ENCODE peak calls at places on chromosomes 2 and 18, in ten cellular contexts. One of them, this sample, is unnamed.

GRCh38 chr2:164841719-164842623 is at the start of gene COBLL1:
- DNase-seq in stomach: peak; percentile 88
- DNase-seq in AG09319: no peak
- DNase-seq in activated CD8-positive, alpha-beta T cell treated with anti-CD3 and anti-CD28 coated beads for 36 hours: peak; percentile 37
- DNase-seq in lower leg skin: peak; percentile 73
- DNase-seq in CD14-positive monocyte: peak; percentile 65
- DNase-seq in glutamatergic neuron: peak; percentile 76
- DNase-seq in AG10803: peak; percentile 57
- DNase-seq in colonic mucosa: peak; percentile 91
- DNase-seq in A549: peak; percentile 69
- DNase-seq in this sample: peak; percentile 33

GRCh38 chr2:83817511-83817910 is 641.6 kb downstream of the SUCLG1 start:
- DNase-seq in stomach: no peak
- DNase-seq in AG09319: no peak
- DNase-seq in activated CD8-positive, alpha-beta T cell treated with anti-CD3 and anti-CD28 coated beads for 36 hours: no peak
- DNase-seq in lower leg skin: no peak
- DNase-seq in CD14-positive monocyte: no peak
- DNase-seq in glutamatergic neuron: no peak
- DNase-seq in AG10803: peak; percentile 5
- DNase-seq in colonic mucosa: no peak
- DNase-seq in A549: no peak
- DNase-seq in this sample: no peak

GRCh38 chr2:207993141-207993763 is 32.1 kb downstream of the PLEKHM3 start:
- DNase-seq in stomach: no peak
- DNase-seq in AG09319: peak; percentile 12
- DNase-seq in activated CD8-positive, alpha-beta T cell treated with anti-CD3 and anti-CD28 coated beads for 36 hours: no peak
- DNase-seq in lower leg skin: no peak
- DNase-seq in CD14-positive monocyte: no peak
- DNase-seq in glutamatergic neuron: no peak
- DNase-seq in AG10803: peak; percentile 50
- DNase-seq in colonic mucosa: no peak
- DNase-seq in A549: no peak
- DNase-seq in this sample: peak; percentile 24

GRCh38 chr2:9618410-9618809 is 12.4 kb downstream of the YWHAQ start:
- DNase-seq in stomach: no peak
- DNase-seq in AG09319: no peak
- DNase-seq in activated CD8-positive, alpha-beta T cell treated with anti-CD3 and anti-CD28 coated beads for 36 hours: peak; percentile 61
- DNase-seq in lower leg skin: no peak
- DNase-seq in CD14-positive monocyte: no peak
- DNase-seq in glutamatergic neuron: no peak
- DNase-seq in AG10803: no peak
- DNase-seq in colonic mucosa: no peak
- DNase-seq in A549: no peak
- DNase-seq in this sample: no peak

GRCh38 chr2:169891593-169892298 is 64.5 kb downstream of the UBR3 start:
- DNase-seq in stomach: no peak
- DNase-seq in AG09319: no peak
- DNase-seq in activated CD8-positive, alpha-beta T cell treated with anti-CD3 and anti-CD28 coated beads for 36 hours: no peak
- DNase-seq in lower leg skin: no peak
- DNase-seq in CD14-positive monocyte: no peak
- DNase-seq in glutamatergic neuron: no peak
- DNase-seq in AG10803: peak; percentile 16
- DNase-seq in colonic mucosa: no peak
- DNase-seq in A549: peak; percentile 12
- DNase-seq in this sample: no peak

GRCh38 chr2:97355887-97356286 is 233.8 kb downstream of the ANKRD36B start:
- DNase-seq in stomach: no peak
- DNase-seq in AG09319: no peak
- DNase-seq in activated CD8-positive, alpha-beta T cell treated with anti-CD3 and anti-CD28 coated beads for 36 hours: no peak
- DNase-seq in lower leg skin: no peak
- DNase-seq in CD14-positive monocyte: no peak
- DNase-seq in glutamatergic neuron: no peak
- DNase-seq in AG10803: no peak
- DNase-seq in colonic mucosa: no peak
- DNase-seq in A549: no peak
- DNase-seq in this sample: no peak

GRCh38 chr2:199738723-199739412 is 112.1 kb downstream of the FTCDNL1 start:
- DNase-seq in stomach: no peak
- DNase-seq in AG09319: peak; percentile 32
- DNase-seq in activated CD8-positive, alpha-beta T cell treated with anti-CD3 and anti-CD28 coated beads for 36 hours: no peak
- DNase-seq in lower leg skin: no peak
- DNase-seq in CD14-positive monocyte: no peak
- DNase-seq in glutamatergic neuron: no peak
- DNase-seq in AG10803: peak; percentile 61
- DNase-seq in colonic mucosa: no peak
- DNase-seq in A549: no peak
- DNase-seq in this sample: no peak

GRCh38 chr2:197251576-197251975 is 59.0 kb downstream of the ANKRD44 start:
- DNase-seq in stomach: no peak
- DNase-seq in AG09319: no peak
- DNase-seq in activated CD8-positive, alpha-beta T cell treated with anti-CD3 and anti-CD28 coated beads for 36 hours: no peak
- DNase-seq in lower leg skin: no peak
- DNase-seq in CD14-positive monocyte: no peak
- DNase-seq in glutamatergic neuron: no peak
- DNase-seq in AG10803: peak; percentile 73
- DNase-seq in colonic mucosa: no peak
- DNase-seq in A549: no peak
- DNase-seq in this sample: no peak

GRCh38 chr18:80105369-80106167 is 3.5 kb upstream of the ADNP2 start:
- DNase-seq in stomach: no peak
- DNase-seq in AG09319: no peak
- DNase-seq in activated CD8-positive, alpha-beta T cell treated with anti-CD3 and anti-CD28 coated beads for 36 hours: peak; percentile 33
- DNase-seq in lower leg skin: no peak
- DNase-seq in CD14-positive monocyte: no peak
- DNase-seq in glutamatergic neuron: no peak
- DNase-seq in AG10803: no peak
- DNase-seq in colonic mucosa: no peak
- DNase-seq in A549: no peak
- DNase-seq in this sample: peak; percentile 40

GRCh38 chr2:47499621-47500309 is 96.8 kb downstream of the MSH2 start:
- DNase-seq in stomach: no peak
- DNase-seq in AG09319: no peak
- DNase-seq in activated CD8-positive, alpha-beta T cell treated with anti-CD3 and anti-CD28 coated beads for 36 hours: no peak
- DNase-seq in lower leg skin: no peak
- DNase-seq in CD14-positive monocyte: no peak
- DNase-seq in glutamatergic neuron: no peak
- DNase-seq in AG10803: no peak
- DNase-seq in colonic mucosa: no peak
- DNase-seq in A549: no peak
- DNase-seq in this sample: no peak

DNA sequence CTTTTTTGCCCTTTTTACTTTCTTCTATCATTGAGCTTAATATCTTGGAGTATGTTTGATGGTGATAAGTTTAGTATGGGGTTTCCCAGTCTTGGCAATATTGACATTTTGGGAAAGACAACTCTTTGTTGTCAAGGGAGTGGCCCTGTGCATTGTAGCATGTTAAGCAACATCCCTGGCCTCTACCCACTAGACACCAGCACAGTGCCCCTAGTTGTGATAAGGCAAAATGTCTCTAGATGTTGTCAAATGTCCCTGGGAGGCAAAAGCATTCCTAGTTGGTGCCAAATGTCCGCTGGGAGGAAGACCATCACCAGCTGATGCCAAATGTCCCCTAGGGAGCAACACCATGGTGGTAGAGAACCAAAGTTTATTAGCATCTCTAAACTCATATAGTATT is 28.2 kb downstream of the GULP1 start:
- DNase-seq in stomach: no peak
- DNase-seq in AG09319: no peak
- DNase-seq in activated CD8-positive, alpha-beta T cell treated with anti-CD3 and anti-CD28 coated beads for 36 hours: no peak
- DNase-seq in lower leg skin: no peak
- DNase-seq in CD14-positive monocyte: no peak
- DNase-seq in glutamatergic neuron: no peak
- DNase-seq in AG10803: no peak
- DNase-seq in colonic mucosa: no peak
- DNase-seq in A549: no peak
- DNase-seq in this sample: no peak
- TF ChIP-seq CTCF in stomach: no peak
- TF ChIP-seq CTCF in AG09319: no peak
- TF ChIP-seq CTCF in activated CD8-positive, alpha-beta T cell treated with anti-CD3 and anti-CD28 coated beads for 36 hours: no peak
- TF ChIP-seq CTCF in lower leg skin: no peak
- TF ChIP-seq CTCF in CD14-positive monocyte: no peak
- TF ChIP-seq CTCF in glutamatergic neuron: no peak
- TF ChIP-seq CTCF in AG10803: no peak
- TF ChIP-seq CTCF in colonic mucosa: no peak
- TF ChIP-seq CTCF in A549: no peak
- TF ChIP-seq CTCF in this sample: no peak

DNA sequence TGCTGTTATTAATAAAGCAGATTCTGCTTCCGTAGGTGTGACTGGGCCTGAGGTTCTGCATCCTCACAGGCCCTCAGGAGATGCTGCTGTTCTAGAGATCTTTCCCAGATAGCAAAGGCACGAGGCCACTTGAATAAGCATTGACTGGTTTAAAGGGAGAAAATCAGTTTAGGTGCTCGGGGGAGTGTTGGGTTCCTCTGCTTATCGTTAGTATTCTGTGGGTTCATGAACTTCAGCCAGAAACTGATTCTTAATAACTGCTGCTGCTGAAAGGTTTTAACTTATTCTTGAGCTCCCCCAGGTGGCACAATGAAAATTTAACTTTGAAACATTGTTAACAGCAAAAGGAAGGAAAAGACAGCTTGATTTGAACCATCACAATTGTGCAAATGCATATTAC is 56.9 kb downstream of the ITGA6 start:
- DNase-seq in stomach: no peak
- DNase-seq in AG09319: no peak
- DNase-seq in activated CD8-positive, alpha-beta T cell treated with anti-CD3 and anti-CD28 coated beads for 36 hours: no peak
- DNase-seq in lower leg skin: no peak
- DNase-seq in CD14-positive monocyte: no peak
- DNase-seq in glutamatergic neuron: no peak
- DNase-seq in AG10803: peak; percentile 28
- DNase-seq in colonic mucosa: no peak
- DNase-seq in A549: no peak
- DNase-seq in this sample: no peak
- TF ChIP-seq CTCF in stomach: no peak
- TF ChIP-seq CTCF in AG09319: peak; percentile 34
- TF ChIP-seq CTCF in activated CD8-positive, alpha-beta T cell treated with anti-CD3 and anti-CD28 coated beads for 36 hours: peak; percentile 42
- TF ChIP-seq CTCF in lower leg skin: no peak
- TF ChIP-seq CTCF in CD14-positive monocyte: peak; percentile 7
- TF ChIP-seq CTCF in glutamatergic neuron: no peak
- TF ChIP-seq CTCF in AG10803: peak; percentile 52
- TF ChIP-seq CTCF in colonic mucosa: no peak
- TF ChIP-seq CTCF in A549: peak; percentile 55
- TF ChIP-seq CTCF in this sample: peak; percentile 15

GRCh38 chr2:226797989-226798421 is 1.6 kb downstream of the IRS1 start:
- DNase-seq in stomach: peak; percentile 27
- DNase-seq in AG09319: no peak
- DNase-seq in activated CD8-positive, alpha-beta T cell treated with anti-CD3 and anti-CD28 coated beads for 36 hours: no peak
- DNase-seq in lower leg skin: no peak
- DNase-seq in CD14-positive monocyte: no peak
- DNase-seq in glutamatergic neuron: peak; percentile 49
- DNase-seq in AG10803: peak; percentile 43
- DNase-seq in colonic mucosa: peak; percentile 22
- DNase-seq in A549: no peak
- DNase-seq in this sample: no peak

GRCh38 chr2:226800941-226801784 is 1.5 kb upstream of the IRS1 start:
- DNase-seq in stomach: peak; percentile 88
- DNase-seq in AG09319: no peak
- DNase-seq in activated CD8-positive, alpha-beta T cell treated with anti-CD3 and anti-CD28 coated beads for 36 hours: peak; percentile 91
- DNase-seq in lower leg skin: peak; percentile 46
- DNase-seq in CD14-positive monocyte: no peak
- DNase-seq in glutamatergic neuron: peak; percentile 95
- DNase-seq in AG10803: peak; percentile 78
- DNase-seq in colonic mucosa: peak; percentile 94
- DNase-seq in A549: peak; percentile 84
- DNase-seq in this sample: peak; percentile 89

GRCh38 chr2:226798422-226799210 is 1.0 kb downstream of the IRS1 start:
- DNase-seq in stomach: peak; percentile 46
- DNase-seq in AG09319: no peak
- DNase-seq in activated CD8-positive, alpha-beta T cell treated with anti-CD3 and anti-CD28 coated beads for 36 hours: peak; percentile 73
- DNase-seq in lower leg skin: peak; percentile 39
- DNase-seq in CD14-positive monocyte: no peak
- DNase-seq in glutamatergic neuron: peak; percentile 65
- DNase-seq in AG10803: peak; percentile 50
- DNase-seq in colonic mucosa: peak; percentile 72
- DNase-seq in A549: no peak
- DNase-seq in this sample: peak; percentile 70

GRCh38 chr2:226799211-226799975 is at the start of gene IRS1:
- DNase-seq in stomach: peak; percentile 75
- DNase-seq in AG09319: peak; percentile 67
- DNase-seq in activated CD8-positive, alpha-beta T cell treated with anti-CD3 and anti-CD28 coated beads for 36 hours: peak; percentile 71
- DNase-seq in lower leg skin: peak; percentile 54
- DNase-seq in CD14-positive monocyte: no peak
- DNase-seq in glutamatergic neuron: peak; percentile 83
- DNase-seq in AG10803: peak; percentile 81
- DNase-seq in colonic mucosa: peak; percentile 65
- DNase-seq in A549: no peak
- DNase-seq in this sample: peak; percentile 67

DNA sequence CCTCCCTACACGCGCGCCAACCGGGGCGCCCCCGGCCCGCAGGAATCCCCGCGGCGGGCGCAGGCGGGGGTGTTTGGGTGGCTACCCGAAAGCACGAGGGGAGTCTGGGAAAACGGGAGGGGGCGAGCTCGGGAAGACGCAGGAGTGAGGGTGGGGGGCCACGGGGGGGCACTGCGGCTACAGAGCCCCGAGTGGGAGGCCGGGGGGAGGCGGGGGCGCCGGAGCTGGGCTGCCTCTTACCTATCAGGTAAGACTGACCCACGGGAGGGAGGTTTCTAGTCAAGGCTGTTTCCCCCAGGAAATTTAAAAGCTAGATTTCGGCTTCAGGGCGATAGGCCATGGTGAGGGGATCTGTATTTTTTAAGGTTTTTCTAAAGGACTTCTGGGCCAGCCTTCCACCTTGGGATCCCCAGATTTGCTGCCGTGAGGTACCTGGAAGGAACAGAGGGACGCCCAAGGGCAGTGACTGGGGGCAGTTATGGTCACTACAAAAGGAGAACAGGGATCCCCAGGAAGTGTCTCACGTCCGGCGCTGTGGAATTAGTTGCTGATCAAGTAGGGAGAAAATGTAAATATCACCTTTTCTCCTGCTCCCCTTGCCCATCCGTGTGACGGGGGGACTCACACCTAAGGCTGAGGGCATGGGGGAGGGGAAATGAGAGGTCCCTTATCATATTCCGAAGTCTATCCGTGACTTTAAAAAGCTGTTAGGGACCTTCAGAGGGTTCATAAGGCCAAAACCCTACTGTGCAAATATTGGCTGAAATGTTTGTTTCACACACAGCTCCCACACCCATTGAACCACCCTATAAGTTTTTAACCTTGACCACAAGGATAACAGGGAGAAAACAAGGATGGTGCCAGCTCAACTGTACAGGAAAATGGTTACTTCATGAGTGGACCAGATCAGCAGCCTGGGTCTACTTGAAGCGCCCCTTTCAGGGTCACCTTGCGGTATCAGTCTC is 638 bp upstream of the IRS1 start:
- DNase-seq in stomach: peak; percentile 32
- DNase-seq in AG09319: no peak
- DNase-seq in activated CD8-positive, alpha-beta T cell treated with anti-CD3 and anti-CD28 coated beads for 36 hours: peak; percentile 24
- DNase-seq in lower leg skin: peak; percentile 30
- DNase-seq in CD14-positive monocyte: no peak
- DNase-seq in glutamatergic neuron: peak; percentile 18
- DNase-seq in AG10803: peak; percentile 14
- DNase-seq in colonic mucosa: peak; percentile 56
- DNase-seq in A549: no peak
- DNase-seq in this sample: no peak
- TF ChIP-seq CTCF in stomach: no peak
- TF ChIP-seq CTCF in AG09319: no peak
- TF ChIP-seq CTCF in activated CD8-positive, alpha-beta T cell treated with anti-CD3 and anti-CD28 coated beads for 36 hours: peak; percentile 52
- TF ChIP-seq CTCF in lower leg skin: peak; percentile 8
- TF ChIP-seq CTCF in CD14-positive monocyte: peak; percentile 44
- TF ChIP-seq CTCF in glutamatergic neuron: no peak
- TF ChIP-seq CTCF in AG10803: no peak
- TF ChIP-seq CTCF in colonic mucosa: no peak
- TF ChIP-seq CTCF in A549: no peak
- TF ChIP-seq CTCF in this sample: no peak

GRCh38 chr2:237627463-237628321 is at the start of gene LRRFIP1:
- DNase-seq in stomach: peak; percentile 49
- DNase-seq in AG09319: no peak
- DNase-seq in activated CD8-positive, alpha-beta T cell treated with anti-CD3 and anti-CD28 coated beads for 36 hours: peak; percentile 16
- DNase-seq in lower leg skin: no peak
- DNase-seq in CD14-positive monocyte: no peak
- DNase-seq in glutamatergic neuron: peak; percentile 69
- DNase-seq in AG10803: no peak
- DNase-seq in colonic mucosa: no peak
- DNase-seq in A549: no peak
- DNase-seq in this sample: no peak
- TF ChIP-seq CTCF in stomach: no peak
- TF ChIP-seq CTCF in AG09319: no peak
- TF ChIP-seq CTCF in activated CD8-positive, alpha-beta T cell treated with anti-CD3 and anti-CD28 coated beads for 36 hours: no peak
- TF ChIP-seq CTCF in lower leg skin: no peak
- TF ChIP-seq CTCF in CD14-positive monocyte: no peak
- TF ChIP-seq CTCF in glutamatergic neuron: no peak
- TF ChIP-seq CTCF in AG10803: no peak
- TF ChIP-seq CTCF in colonic mucosa: no peak
- TF ChIP-seq CTCF in A549: peak; percentile 8
- TF ChIP-seq CTCF in this sample: no peak

This sample was measured in GM10248.